ENCODE peak calls at places on chromosomes 13 and 19, in nine cellular contexts. L is CD4-positive, CD25-positive, alpha-beta regulatory T cell; X is ovary; G is endodermal cell; A is OCI-LY7; C is PC-9; J is right atrium auricular region; Y is esophagus squamous epithelium; B is left ventricle myocardium inferior. H is an unnamed sample. For H3K4me1, the result is how much of the 10 kb centered on the place peaks cover.

GRCh38 chr13:26168276-26168814 is 53.8 kb downstream of the RNF6 start:
- DNase-seq in L (no peak), X (no peak), G (no peak), A (no peak), C (no peak), J (no peak), Y (no peak), B (no peak), H (no peak)

GRCh38 chr19:4369888-4370260 is 26.5 kb downstream of the MPND start:
- DNase-seq in L (peak), X (no peak), G (peak), A (peak), C (peak), J (no peak), Y (no peak), B (no peak), H (peak)

GRCh38 chr13:30257433-30258099 is 49.8 kb downstream of the KATNAL1 start:
- DNase-seq in L (no peak), X (no peak), G (peak), A (peak), C (no peak), J (no peak), Y (no peak), B (no peak), H (no peak)

GRCh38 chr19:2449019-2449418 is 7.7 kb downstream of the LMNB2 start:
- DNase-seq in L (no peak), X (no peak), G (no peak), A (no peak), C (no peak), J (no peak), Y (no peak), B (no peak), H (no peak)

GRCh38 chr19:55670280-55671053 is 4.6 kb upstream of the EPN1 start:
- DNase-seq in L (peak), X (no peak), G (peak), A (no peak), C (no peak), J (peak), Y (no peak), B (no peak), H (no peak)

GRCh38 chr19:4455742-4456565 is 1.6 kb downstream of the UBXN6 start:
- DNase-seq in L (no peak), X (peak), G (peak), A (no peak), C (no peak), J (no peak), Y (no peak), B (peak), H (no peak)

GRCh38 chr19:6260912-6261636 is 18.7 kb downstream of the MLLT1 start:
- DNase-seq in L (no peak), X (peak), G (peak), A (peak), C (peak), J (no peak), Y (no peak), B (no peak), H (no peak)

GRCh38 chr13:74093691-74094090 is 40.5 kb downstream of the KLF12 start:
- DNase-seq in L (no peak), X (no peak), G (no peak), A (no peak), C (no peak), J (no peak), Y (no peak), B (no peak), H (no peak)

GRCh38 chr19:3606174-3606689 is 443 bp downstream of the TBXA2R start:
- DNase-seq in L (no peak), X (no peak), G (peak), A (no peak), C (peak), J (no peak), Y (no peak), B (no peak), H (peak)

GRCh38 chr19:4566402-4567051 is 7.0 kb upstream of the SEMA6B start:
- DNase-seq in L (no peak), X (no peak), G (no peak), A (no peak), C (no peak), J (no peak), Y (no peak), B (no peak), H (no peak)

GRCh38 chr13:39263033-39263432 is 224.8 kb downstream of the NHLRC3 start:
- DNase-seq in L (no peak), X (no peak), G (peak), A (peak), C (peak), J (peak), Y (no peak), B (no peak), H (no peak)

GRCh38 chr13:32443111-32443510 is 15.2 kb upstream of the N4BP2L1 start:
- DNase-seq in L (no peak), X (no peak), G (no peak), A (peak), C (no peak), J (no peak), Y (peak), B (no peak), H (peak)

GRCh38 chr13:45370922-45371406 is 30.0 kb upstream of the TPT1 start:
- DNase-seq in L (peak), X (peak), G (peak), A (peak), C (peak), J (peak), Y (no peak), B (peak), H (peak)

GRCh38 chr13:111587249-111587648 is 266.8 kb downstream of the TEX29 start:
- DNase-seq in L (no peak), X (no peak), G (no peak), A (no peak), C (no peak), J (no peak), Y (no peak), B (no peak), H (no peak)

GRCh38 chr13:26967119-26968038 is 204.2 kb downstream of the USP12 start:
- DNase-seq in L (no peak), X (peak), G (no peak), A (no peak), C (no peak), J (peak), Y (no peak), B (peak), H (no peak)

GRCh38 chr13:48511621-48512232 is 21.2 kb downstream of the RCBTB2 start:
- DNase-seq in L (no peak), X (no peak), G (no peak), A (no peak), C (no peak), J (no peak), Y (no peak), B (no peak), H (no peak)

GRCh38 chr19:51020988-51021651 is 1.6 kb upstream of the KLK10 start:
- DNase-seq in L (no peak), X (no peak), G (peak), A (peak), C (peak), J (no peak), Y (no peak), B (no peak), H (peak)

GRCh38 chr13:102128216-102128800 is 273.5 kb downstream of the FGF14 start:
- DNase-seq in L (no peak), X (no peak), G (peak), A (no peak), C (no peak), J (no peak), Y (no peak), B (no peak), H (no peak)

DNA sequence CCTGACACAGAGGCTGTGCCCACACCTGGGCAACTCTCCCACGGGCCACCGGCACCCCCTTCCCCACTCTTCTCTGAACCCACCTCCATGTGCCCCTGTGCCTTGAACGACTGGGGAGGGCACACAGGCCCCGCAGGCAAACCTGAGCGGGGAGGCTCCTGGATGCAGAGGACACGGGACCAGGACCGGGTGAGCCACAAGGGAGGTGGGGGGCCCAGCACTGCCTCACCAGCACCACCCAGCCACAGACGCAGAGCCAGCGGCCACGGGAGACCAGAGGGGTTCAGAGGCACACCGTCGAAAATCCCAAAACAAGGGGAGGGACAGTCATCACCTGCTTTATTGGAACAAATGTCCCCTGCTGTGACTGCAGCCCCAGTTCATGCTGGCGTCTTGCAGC is 49.4 kb downstream of the STK24 start:
- DNase-seq in L (no peak), X (no peak), G (no peak), A (no peak), C (no peak), J (no peak), Y (no peak), B (no peak), H (no peak)
- H3K4me1 ChIP-seq in L (half or more), X (under half), G (under half), A (under half), C (under half), J (half or more), Y (half or more), B (half or more), H (half or more)

DNA sequence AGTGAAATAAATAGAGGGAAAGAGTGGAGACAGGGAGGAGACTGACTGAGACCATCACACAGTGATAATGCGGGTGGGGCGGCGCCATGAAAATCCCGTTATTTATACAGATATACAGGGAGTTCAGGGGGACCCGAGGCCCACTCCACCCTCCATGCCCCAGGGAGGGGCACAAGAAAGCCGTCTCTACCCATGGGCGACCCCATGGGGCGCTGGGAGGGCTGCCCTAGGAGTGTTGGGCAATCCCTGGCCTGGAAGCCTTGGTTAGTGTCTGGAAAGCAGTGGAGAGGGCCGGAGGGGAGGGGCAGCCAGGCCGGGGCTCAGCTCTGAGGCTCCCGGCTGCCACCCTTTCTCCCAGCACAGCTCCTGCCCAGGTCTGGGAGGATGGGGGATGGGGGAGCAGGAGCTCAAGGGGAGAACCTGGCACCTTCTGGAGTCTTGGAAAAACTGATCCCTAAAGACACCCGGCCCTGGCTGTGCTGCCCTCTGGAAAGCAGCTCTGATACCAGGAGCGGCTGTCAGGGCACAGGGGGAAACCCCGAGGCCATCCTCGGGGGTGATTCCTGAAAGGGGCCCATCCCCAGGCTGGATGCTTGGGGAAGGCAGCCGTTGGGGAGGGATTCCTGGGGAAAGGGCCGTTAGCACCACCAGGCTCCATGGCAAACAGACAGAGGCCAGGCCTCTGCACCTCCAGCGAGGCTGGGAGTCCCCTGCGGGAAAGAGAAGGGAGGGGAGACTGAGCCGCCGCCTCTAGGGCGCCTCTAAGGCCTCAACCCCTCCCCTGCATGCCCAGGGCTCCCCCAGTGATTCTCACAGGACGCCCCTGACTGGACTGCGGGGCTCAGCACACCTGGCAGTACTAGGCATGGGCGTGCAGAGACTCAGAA is 3.0 kb upstream of the PRKD2 start:
- DNase-seq in L (no peak), X (no peak), G (no peak), A (no peak), C (no peak), J (no peak), Y (no peak), B (no peak), H (no peak)
- H3K4me1 ChIP-seq in L (under half), X (under half), G (under half), A (under half), C (under half), J (under half), Y (under half), B (under half), H (under half)

DNA sequence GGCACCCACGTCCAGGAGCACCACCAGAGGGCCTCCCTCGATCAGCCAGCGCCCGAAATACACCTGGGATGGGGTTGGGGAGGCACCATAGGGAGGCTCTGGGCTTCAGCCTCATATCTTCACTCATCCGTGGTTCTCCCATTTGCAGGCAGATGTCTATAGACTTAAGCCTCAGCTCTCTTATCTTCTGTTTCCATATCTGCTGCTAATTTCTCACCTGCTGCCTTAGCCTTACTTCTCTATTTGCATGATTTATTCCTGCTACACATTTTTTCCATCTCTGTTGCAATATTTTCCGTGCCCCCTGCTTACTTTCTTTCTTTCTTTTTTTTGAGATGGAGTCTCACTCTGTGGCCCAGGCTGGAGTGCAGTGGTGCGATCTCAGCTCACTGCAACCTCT is 5.8 kb downstream of the GYS1 start:
- DNase-seq in L (no peak), X (no peak), G (no peak), A (no peak), C (no peak), J (no peak), Y (no peak), B (no peak), H (no peak)
- H3K4me1 ChIP-seq in L (under half), X (under half), G (under half), A (under half), C (under half), J (under half), Y (under half), B (under half), H (under half)

GRCh38 chr19:34261335-34262109 is 7.2 kb downstream of the GARRE1 start:
- DNase-seq in L (no peak), X (no peak), G (no peak), A (no peak), C (peak), J (no peak), Y (no peak), B (no peak), H (no peak)

GRCh38 chr19:34260771-34261173 is 6.4 kb downstream of the GARRE1 start:
- DNase-seq in L (no peak), X (no peak), G (peak), A (no peak), C (no peak), J (no peak), Y (no peak), B (no peak), H (no peak)

GRCh38 chr19:34265221-34265650 is 10.9 kb downstream of the GARRE1 start:
- DNase-seq in L (no peak), X (no peak), G (peak), A (no peak), C (no peak), J (no peak), Y (no peak), B (peak), H (no peak)

GRCh38 chr19:34259367-34259865 is 5.1 kb downstream of the GARRE1 start:
- DNase-seq in L (no peak), X (no peak), G (no peak), A (no peak), C (no peak), J (no peak), Y (no peak), B (no peak), H (no peak)

GRCh38 chr19:34263745-34264237 is 9.4 kb downstream of the GARRE1 start:
- DNase-seq in L (no peak), X (no peak), G (no peak), A (no peak), C (no peak), J (no peak), Y (no peak), B (no peak), H (no peak)
- H3K4me1 ChIP-seq in L (under half), X (under half), G (under half), A (under half), C (under half), J (under half), Y (under half), B (half or more), H (under half)

GRCh38 chr13:98273067-98273823 is 96.2 kb upstream of the RNF113B start:
- DNase-seq in L (no peak), X (no peak), G (no peak), A (no peak), C (no peak), J (no peak), Y (no peak), B (no peak), H (no peak)
- H3K4me1 ChIP-seq in L (under half), X (under half), G (under half), A (under half), C (under half), J (under half), Y (under half), B (under half), H (under half)

GRCh38 chr13:113348591-113348990 is 15.3 kb downstream of the GRTP1 start:
- DNase-seq in L (no peak), X (no peak), G (no peak), A (no peak), C (no peak), J (no peak), Y (no peak), B (no peak), H (no peak)

GRCh38 chr13:113349491-113349890 is 14.4 kb downstream of the GRTP1 start:
- DNase-seq in L (no peak), X (no peak), G (no peak), A (no peak), C (no peak), J (no peak), Y (no peak), B (no peak), H (no peak)

GRCh38 chr13:113350065-113350937 is 13.6 kb downstream of the GRTP1 start:
- DNase-seq in L (no peak), X (no peak), G (peak), A (peak), C (no peak), J (no peak), Y (no peak), B (no peak), H (no peak)

GRCh38 chr13:113350938-113351335 is 13.0 kb downstream of the GRTP1 start:
- DNase-seq in L (no peak), X (no peak), G (no peak), A (no peak), C (no peak), J (no peak), Y (no peak), B (no peak), H (no peak)

DNA sequence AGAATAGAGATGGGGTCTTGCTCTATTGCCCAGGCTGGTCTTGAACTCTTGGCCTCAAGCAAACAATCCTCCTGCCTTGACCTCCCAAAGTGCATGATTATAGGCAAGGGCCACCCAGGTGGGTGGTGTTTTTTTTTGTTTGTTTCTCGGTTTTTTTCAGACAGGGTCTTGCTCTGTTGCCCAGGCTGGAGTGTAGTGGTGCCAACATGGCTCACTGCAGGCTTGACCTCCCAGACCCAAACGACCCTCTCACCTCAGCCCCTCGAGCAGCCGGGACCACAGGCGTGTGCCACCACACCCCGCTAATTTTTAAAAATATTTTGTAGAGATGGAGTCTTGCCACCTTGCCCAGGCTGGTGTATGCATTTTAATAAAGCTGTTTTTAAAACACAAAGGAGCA is 14.9 kb downstream of the GRTP1 start:
- DNase-seq in L (no peak), X (no peak), G (no peak), A (no peak), C (no peak), J (no peak), Y (no peak), B (no peak), H (no peak)
- H3K4me1 ChIP-seq in L (under half), X (under half), G (under half), A (under half), C (under half), J (under half), Y (under half), B (under half), H (under half)

GRCh38 chr19:38678891-38679494 is 31.5 kb downstream of the ACTN4 start:
- DNase-seq in L (no peak), X (no peak), G (no peak), A (no peak), C (no peak), J (no peak), Y (no peak), B (no peak), H (no peak)
- H3K4me1 ChIP-seq in L (half or more), X (under half), G (under half), A (under half), C (half or more), J (half or more), Y (half or more), B (half or more), H (half or more)

DNA sequence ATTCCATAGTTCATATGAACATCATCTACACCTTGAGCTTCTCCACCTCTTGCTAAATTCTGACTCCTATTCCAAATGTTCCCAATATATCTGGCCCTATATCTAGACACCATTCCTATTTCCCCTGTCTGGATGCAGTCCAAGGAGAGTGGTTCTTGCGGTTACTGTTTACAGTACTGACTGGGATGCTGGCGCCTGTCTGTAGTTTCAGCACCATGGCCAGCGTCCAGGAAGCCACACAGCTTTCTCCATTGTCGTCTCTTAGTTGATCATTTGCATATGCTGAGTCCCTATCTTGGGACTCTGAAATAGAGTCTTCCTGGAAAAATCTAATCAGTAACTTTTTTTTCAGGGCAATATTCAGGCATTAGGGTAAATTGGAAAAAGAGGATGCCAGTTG is 14.9 kb downstream of the LAIR2 start:
- DNase-seq in L (peak), X (peak), G (peak), A (peak), C (peak), J (no peak), Y (no peak), B (peak), H (peak)
- H3K4me1 ChIP-seq in L (under half), X (under half), G (under half), A (under half), C (under half), J (under half), Y (under half), B (under half), H (under half)